ENCODE peak calls at places on chromosomes 4 and X, in five cellular contexts. X is body of pancreas, Y is ovary, H is uterus, Q is H1. F is an unnamed sample.

GRCh38 chr4:114539985-114540384 is 58.6 kb upstream of the UGT8 start:
- DNase-seq in H (no peak), X (no peak), Q (no peak), Y (no peak), F (no peak)

GRCh38 chrX:12814434-12814833 is 23.2 kb downstream of the PRPS2 start:
- DNase-seq in Q (no peak), Y (no peak), H (no peak), X (peak; percentile 40), F (no peak)

GRCh38 chrX:1167918-1168481 is 44.4 kb downstream of the CRLF2 start:
- DNase-seq in H (no peak), Q (no peak), X (no peak), Y (no peak), F (no peak)

GRCh38 chrX:118724775-118725174 is 2.6 kb upstream of the IL13RA1 start:
- DNase-seq in Q (no peak), X (no peak), H (no peak), Y (no peak), F (no peak)

GRCh38 chr4:155952546-155952945 is 1.1 kb downstream of the CTSO start:
- DNase-seq in X (no peak), Q (no peak), H (no peak), Y (no peak), F (no peak)

GRCh38 chr4:151992301-151992700 is 231.5 kb upstream of the GATB start:
- DNase-seq in Q (no peak), X (no peak), Y (no peak), H (no peak), F (no peak)

GRCh38 chr4:7399433-7400234 is 35.1 kb downstream of the PSAPL1 start:
- DNase-seq in H (peak; percentile 6), X (no peak), Y (no peak), Q (no peak), F (no peak)

GRCh38 chrX:109714340-109714958 is 18.6 kb downstream of the ACSL4 start:
- DNase-seq in Y (no peak), Q (no peak), H (no peak), X (no peak), F (no peak)

GRCh38 chrX:106933538-106933961 is 13.3 kb downstream of the CLDN2 start:
- DNase-seq in X (peak; percentile 42), Y (no peak), H (peak; percentile 33), Q (no peak), F (no peak)

GRCh38 chr4:183468210-183469095 is 24.0 kb downstream of the CDKN2AIP start:
- DNase-seq in Y (no peak), X (no peak), H (no peak), Q (no peak), F (no peak)

GRCh38 chr4:130478406-130478805 is 1382.5 kb downstream of the C4orf33 start:
- DNase-seq in Y (no peak), Q (no peak), X (no peak), H (no peak), F (no peak)

GRCh38 chr4:40550900-40551546 is 78.6 kb downstream of the RBM47 start:
- DNase-seq in Y (no peak), X (peak; percentile 80), Q (no peak), H (no peak), F (no peak)

GRCh38 chr4:110124721-110125120 is 73.7 kb downstream of the ELOVL6 start:
- DNase-seq in Y (no peak), H (no peak), Q (no peak), X (no peak), F (no peak)

GRCh38 chr4:78779280-78779679 is 3.1 kb downstream of the BMP2K start:
- DNase-seq in Y (no peak), Q (no peak), X (no peak), H (no peak), F (no peak)

GRCh38 chr4:45662996-45663395 is 460.9 kb downstream of the GABRG1 start:
- DNase-seq in Y (no peak), Q (no peak), X (peak; percentile 28), H (no peak), F (no peak)

GRCh38 chr4:2074588-2074987 is 15.5 kb downstream of the NAT8L start:
- DNase-seq in X (no peak), H (no peak), Y (no peak), Q (no peak), F (no peak)

GRCh38 chr4:654871-655734 is 19.0 kb downstream of the ATP5ME start:
- DNase-seq in Y (no peak), Q (no peak), X (no peak), H (no peak), F (no peak)

GRCh38 chrX:118975831-118976598 is 1.6 kb downstream of the LONRF3 start:
- DNase-seq in X (peak; percentile 84), H (peak; percentile 84), Y (peak; percentile 81), Q (no peak), F (peak; percentile 66)

GRCh38 chr4:17851921-17852320 is 41.1 kb downstream of the NCAPG start:
- DNase-seq in Q (no peak), H (no peak), X (no peak), Y (no peak), F (no peak)

GRCh38 chr4:116272336-116272735 is 813.0 kb downstream of the TRAM1L1 start:
- DNase-seq in Q (no peak), H (no peak), X (no peak), Y (no peak), F (no peak)

GRCh38 chr4:5051692-5052423 is 578 bp downstream of the STK32B start:
- DNase-seq in H (peak; percentile 19), X (no peak), Y (peak; percentile 28), Q (no peak), F (peak; percentile 86)

GRCh38 chr4:5052726-5053425 is 1.6 kb downstream of the STK32B start:
- DNase-seq in H (no peak), X (no peak), Y (no peak), Q (no peak), F (no peak)

GRCh38 chr4:5052424-5052702 is 1.1 kb downstream of the STK32B start:
- DNase-seq in H (no peak), X (no peak), Y (no peak), Q (no peak), F (no peak)

GRCh38 chr4:5050520-5050955 is 742 bp upstream of the STK32B start:
- DNase-seq in Q (peak; percentile 53), H (peak; percentile 73), X (peak; percentile 76), Y (peak; percentile 65), F (peak; percentile 48)

DNA sequence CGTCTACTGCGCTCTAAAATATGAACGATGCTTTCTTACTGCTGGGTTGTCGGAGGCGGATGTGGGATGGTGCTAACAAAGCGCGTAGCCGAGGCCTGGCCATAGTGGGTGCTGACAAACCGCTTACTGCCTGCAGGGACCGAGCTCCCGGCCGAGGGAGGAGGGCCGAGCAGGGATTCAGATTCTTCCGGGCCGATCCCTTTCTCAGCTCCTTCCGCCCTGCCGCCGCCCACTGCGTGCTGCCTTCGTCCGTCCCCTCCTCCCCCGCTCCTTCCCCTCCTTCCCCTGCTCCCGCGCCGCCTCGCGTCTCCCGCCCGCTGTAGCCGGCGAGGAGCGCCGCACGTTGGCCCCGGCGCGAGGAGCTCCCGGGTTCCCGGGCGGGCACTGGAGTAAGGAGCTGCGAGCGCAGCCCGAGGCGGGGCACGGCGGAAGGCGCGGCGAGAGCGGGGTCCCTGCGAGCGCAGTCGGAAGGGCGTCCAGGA is at the start of gene STK32B:
- DNase-seq in Q (peak; percentile 57), Y (peak; percentile 66), H (peak; percentile 59), X (peak; percentile 51), F (peak; percentile 92)
- TF ChIP-seq POLR2A in Q (no peak), Y (no peak), H (no peak), X (no peak), F (no peak)

GRCh38 chrX:23660766-23661132 is 6.5 kb upstream of the PRDX4 start:
- DNase-seq in Y (no peak), H (no peak), Q (no peak), X (no peak), F (no peak)

GRCh38 chrX:23662187-23662586 is 5.1 kb upstream of the PRDX4 start:
- DNase-seq in H (no peak), Y (no peak), X (no peak), Q (no peak), F (no peak)

GRCh38 chrX:23659339-23659738 is 8.0 kb upstream of the PRDX4 start:
- DNase-seq in X (no peak), Y (no peak), H (no peak), Q (no peak), F (no peak)

GRCh38 chrX:23661671-23662070 is 5.6 kb upstream of the PRDX4 start:
- DNase-seq in X (no peak), Y (no peak), H (no peak), Q (no peak), F (no peak)

GRCh38 chrX:23656684-23657083 is 10.6 kb upstream of the PRDX4 start:
- DNase-seq in Q (no peak), H (no peak), X (no peak), Y (no peak), F (no peak)
- TF ChIP-seq CTCF in Q (no peak), H (no peak), X (no peak), Y (no peak), F (no peak)

GRCh38 chr4:10552591-10553280 is 95.5 kb upstream of the ZNF518B start:
- DNase-seq in Y (no peak), X (no peak), Q (no peak), H (no peak), F (no peak)

DNA sequence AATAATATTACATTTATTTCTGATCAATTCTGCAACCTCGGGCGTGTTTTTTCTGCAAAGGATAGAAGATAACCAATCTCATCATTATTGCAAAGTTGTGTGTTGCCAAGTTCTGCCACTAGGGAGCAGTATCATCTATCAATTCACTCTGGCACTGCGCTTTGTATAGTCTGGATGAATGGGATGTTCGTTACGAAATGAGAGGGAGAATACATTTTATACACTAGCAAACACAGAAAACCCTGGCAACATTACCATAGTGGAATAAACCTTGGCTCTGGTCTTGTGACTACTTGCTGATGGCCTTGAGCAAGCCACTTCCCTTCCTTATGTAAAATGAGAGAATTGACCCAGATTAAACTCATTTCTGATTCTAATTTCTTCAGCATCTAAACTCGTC is 97.5 kb upstream of the ZNF518B start:
- DNase-seq in Y (peak; percentile 40), H (peak; percentile 17), X (peak; percentile 56), Q (no peak), F (peak; percentile 58)
- H3K4me3 ChIP-seq in Y (no peak overlapping the region), H (no peak overlapping the region), X (no peak overlapping the region), Q (no peak overlapping the region), F (no peak overlapping the region)

DNA sequence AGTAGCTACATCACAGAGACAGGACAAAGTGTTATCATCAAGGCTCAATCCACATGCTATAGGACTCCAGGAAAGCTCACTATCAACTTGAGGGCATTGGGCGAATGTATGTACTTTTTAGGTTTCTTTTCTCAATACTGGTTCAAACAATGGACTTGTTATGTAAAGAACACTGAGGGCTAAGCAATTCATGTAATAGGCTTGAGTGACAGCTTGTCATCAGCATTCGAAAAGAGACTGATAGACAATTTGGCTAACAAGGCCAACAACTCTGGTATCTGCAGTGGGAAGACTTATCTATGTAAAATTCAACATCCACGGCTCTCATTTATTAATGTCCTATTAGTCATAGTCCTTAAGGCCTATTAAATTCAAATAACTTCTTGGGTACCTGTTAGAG is 141.1 kb downstream of the NPNT start:
- DNase-seq in Q (no peak), H (no peak), X (no peak), Y (no peak), F (no peak)
- TF ChIP-seq POLR2A in Q (no peak), H (no peak), X (no peak), Y (no peak), F (no peak)

GRCh38 chrX:154470434-154470833 is 8.6 kb downstream of the LAGE3 start:
- DNase-seq in Q (no peak), X (no peak), Y (no peak), H (no peak), F (no peak)
- TF ChIP-seq CTCF in Q (no peak), X (no peak), Y (no peak), H (no peak), F (no peak)

GRCh38 chrX:49673394-49673793 is 22.4 kb downstream of the PAGE1 start:
- DNase-seq in X (no peak), H (no peak), Y (no peak), Q (no peak), F (no peak)
- H3K4me3 ChIP-seq in X (no peak overlapping the region), H (no peak overlapping the region), Y (no peak overlapping the region), Q (no peak overlapping the region), F (no peak overlapping the region)

GRCh38 chr4:56435001-56435747 is at the start of gene PPAT:
- DNase-seq in H (peak; percentile 98), X (peak; percentile 98), Q (peak; percentile 95), Y (peak; percentile 98), F (peak; percentile 97)
- TF ChIP-seq POLR2A in H (peak; percentile 66), X (peak; percentile 77), Q (peak; percentile 90), Y (peak; percentile 74), F (no peak)

F was measured in lower leg skin.